ENCODE peak calls at places on chromosomes 16 and 17, in ten cellular contexts. One of them, this sample, is unnamed. For H3K4me1 and H3K9me3, the result is how much of the 10 kb centered on the place peaks cover.

GRCh38 chr17:60602871-60603270 is 2.9 kb downstream of the PPM1D start:
- DNase-seq in right cardiac atrium: no peak
- DNase-seq in spleen: no peak
- DNase-seq in ascending aorta: no peak
- DNase-seq in uterus: no peak
- DNase-seq in esophagus squamous epithelium: no peak
- DNase-seq in adrenal gland: no peak
- DNase-seq in lower lobe of right lung: no peak
- DNase-seq in cardiac muscle cell: no peak
- DNase-seq in transverse colon: no peak
- DNase-seq in this sample: no peak

GRCh38 chr17:5947701-5948180 is 122.4 kb upstream of the WSCD1 start:
- DNase-seq in right cardiac atrium: no peak
- DNase-seq in spleen: no peak
- DNase-seq in ascending aorta: no peak
- DNase-seq in uterus: no peak
- DNase-seq in esophagus squamous epithelium: no peak
- DNase-seq in adrenal gland: no peak
- DNase-seq in lower lobe of right lung: no peak
- DNase-seq in cardiac muscle cell: no peak
- DNase-seq in transverse colon: no peak
- DNase-seq in this sample: no peak

GRCh38 chr17:39199673-39199985 is 454 bp upstream of the RPL19 start:
- DNase-seq in right cardiac atrium: no peak
- DNase-seq in spleen: no peak
- DNase-seq in ascending aorta: no peak
- DNase-seq in uterus: no peak
- DNase-seq in esophagus squamous epithelium: no peak
- DNase-seq in adrenal gland: no peak
- DNase-seq in lower lobe of right lung: no peak
- DNase-seq in cardiac muscle cell: no peak
- DNase-seq in transverse colon: no peak
- DNase-seq in this sample: no peak

GRCh38 chr16:71846443-71846842 is 667 bp downstream of the ATXN1L start:
- DNase-seq in right cardiac atrium: no peak
- DNase-seq in spleen: no peak
- DNase-seq in ascending aorta: no peak
- DNase-seq in uterus: no peak
- DNase-seq in esophagus squamous epithelium: no peak
- DNase-seq in adrenal gland: peak
- DNase-seq in lower lobe of right lung: no peak
- DNase-seq in cardiac muscle cell: peak
- DNase-seq in transverse colon: peak
- DNase-seq in this sample: no peak

GRCh38 chr16:53486230-53486629 is 16.8 kb downstream of the AKTIP start:
- DNase-seq in right cardiac atrium: no peak
- DNase-seq in spleen: no peak
- DNase-seq in ascending aorta: no peak
- DNase-seq in uterus: no peak
- DNase-seq in esophagus squamous epithelium: no peak
- DNase-seq in adrenal gland: no peak
- DNase-seq in lower lobe of right lung: no peak
- DNase-seq in cardiac muscle cell: no peak
- DNase-seq in transverse colon: no peak
- DNase-seq in this sample: no peak

GRCh38 chr16:21184834-21185233 is 26.4 kb downstream of the LDAF1 start:
- DNase-seq in right cardiac atrium: no peak
- DNase-seq in spleen: no peak
- DNase-seq in ascending aorta: no peak
- DNase-seq in uterus: no peak
- DNase-seq in esophagus squamous epithelium: no peak
- DNase-seq in adrenal gland: no peak
- DNase-seq in lower lobe of right lung: no peak
- DNase-seq in cardiac muscle cell: no peak
- DNase-seq in transverse colon: no peak
- DNase-seq in this sample: no peak

GRCh38 chr17:28827672-28828071 is 14.9 kb downstream of the FAM222B start:
- DNase-seq in right cardiac atrium: no peak
- DNase-seq in spleen: no peak
- DNase-seq in ascending aorta: no peak
- DNase-seq in uterus: no peak
- DNase-seq in esophagus squamous epithelium: no peak
- DNase-seq in adrenal gland: no peak
- DNase-seq in lower lobe of right lung: no peak
- DNase-seq in cardiac muscle cell: no peak
- DNase-seq in transverse colon: no peak
- DNase-seq in this sample: no peak

GRCh38 chr17:28737770-28738679 is 5.8 kb upstream of the TRAF4 start:
- DNase-seq in right cardiac atrium: no peak
- DNase-seq in spleen: peak
- DNase-seq in ascending aorta: no peak
- DNase-seq in uterus: no peak
- DNase-seq in esophagus squamous epithelium: no peak
- DNase-seq in adrenal gland: no peak
- DNase-seq in lower lobe of right lung: peak
- DNase-seq in cardiac muscle cell: no peak
- DNase-seq in transverse colon: peak
- DNase-seq in this sample: no peak

GRCh38 chr17:45190503-45191282 is 29.0 kb downstream of the HEXIM2 start:
- DNase-seq in right cardiac atrium: no peak
- DNase-seq in spleen: no peak
- DNase-seq in ascending aorta: no peak
- DNase-seq in uterus: no peak
- DNase-seq in esophagus squamous epithelium: no peak
- DNase-seq in adrenal gland: no peak
- DNase-seq in lower lobe of right lung: no peak
- DNase-seq in cardiac muscle cell: no peak
- DNase-seq in transverse colon: no peak
- DNase-seq in this sample: no peak

DNA sequence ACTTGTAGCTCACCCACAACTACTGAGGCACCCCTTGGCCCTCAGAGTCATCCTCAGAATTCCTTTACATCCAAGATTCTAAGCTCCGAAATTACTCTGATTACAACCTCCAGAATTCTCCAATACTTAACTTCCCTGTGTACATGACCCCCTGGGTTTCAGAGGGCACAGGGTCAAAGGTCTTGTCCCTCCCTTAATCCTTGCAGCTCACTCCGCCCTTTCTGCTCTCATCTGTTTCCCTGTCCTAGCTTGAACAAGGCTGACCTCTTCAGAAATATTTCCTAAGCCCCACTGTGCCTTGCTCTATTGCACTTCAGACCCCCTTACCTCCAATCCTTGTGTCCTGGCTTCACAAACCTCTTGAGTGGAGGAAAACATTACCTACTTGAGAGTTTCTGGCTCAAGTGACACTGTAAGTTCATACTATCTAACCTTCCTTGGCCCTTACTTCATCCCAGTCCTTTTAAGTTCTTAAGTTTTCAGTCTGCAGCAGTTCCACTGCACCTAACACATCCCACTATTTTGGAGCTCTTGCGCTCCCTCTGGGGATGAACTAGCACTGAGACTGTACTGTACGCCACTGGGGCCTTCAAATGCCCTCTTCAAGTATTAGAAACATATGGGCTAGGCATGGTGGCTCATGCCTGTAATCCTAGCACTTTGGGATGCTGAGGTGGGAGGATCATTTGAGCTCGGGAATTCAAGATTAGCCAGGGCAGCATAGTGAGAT is 6.2 kb downstream of the N4BP1 start:
- DNase-seq in right cardiac atrium: no peak
- DNase-seq in spleen: no peak
- DNase-seq in ascending aorta: no peak
- DNase-seq in uterus: no peak
- DNase-seq in esophagus squamous epithelium: no peak
- DNase-seq in adrenal gland: no peak
- DNase-seq in lower lobe of right lung: no peak
- DNase-seq in cardiac muscle cell: no peak
- DNase-seq in transverse colon: peak
- DNase-seq in this sample: no peak
- H3K4me1 ChIP-seq in right cardiac atrium: under half
- H3K4me1 ChIP-seq in spleen: half or more
- H3K4me1 ChIP-seq in ascending aorta: under half
- H3K4me1 ChIP-seq in uterus: under half
- H3K4me1 ChIP-seq in esophagus squamous epithelium: half or more
- H3K4me1 ChIP-seq in adrenal gland: half or more
- H3K4me1 ChIP-seq in lower lobe of right lung: half or more
- H3K4me1 ChIP-seq in cardiac muscle cell: under half
- H3K4me1 ChIP-seq in transverse colon: under half
- H3K4me1 ChIP-seq in this sample: under half

DNA sequence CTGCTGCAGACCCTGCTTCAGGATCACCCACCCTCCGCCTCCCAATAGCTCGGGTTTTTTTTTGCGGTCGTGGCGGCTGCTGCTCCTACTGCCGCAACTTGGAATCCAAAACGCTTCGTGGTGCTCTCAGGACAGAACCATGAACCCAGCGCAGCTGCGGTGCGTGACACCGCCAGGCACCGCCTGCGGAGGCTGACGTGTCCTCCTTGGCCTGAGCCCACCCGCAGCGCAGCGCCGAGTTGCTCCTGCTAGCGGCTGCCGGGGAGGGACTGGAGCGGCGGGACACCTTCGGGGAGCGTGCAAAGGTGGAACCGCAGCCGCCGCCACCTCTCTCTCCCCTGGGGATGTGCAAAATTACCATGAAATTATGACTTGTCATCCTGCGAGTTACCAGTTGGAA is 1893.0 kb downstream of the TP53TG3F start:
- DNase-seq in right cardiac atrium: no peak
- DNase-seq in spleen: peak
- DNase-seq in ascending aorta: no peak
- DNase-seq in uterus: no peak
- DNase-seq in esophagus squamous epithelium: no peak
- DNase-seq in adrenal gland: no peak
- DNase-seq in lower lobe of right lung: no peak
- DNase-seq in cardiac muscle cell: no peak
- DNase-seq in transverse colon: no peak
- DNase-seq in this sample: no peak
- H3K9me3 ChIP-seq in right cardiac atrium: under half
- H3K9me3 ChIP-seq in spleen: under half
- H3K9me3 ChIP-seq in ascending aorta: under half
- H3K9me3 ChIP-seq in uterus: under half
- H3K9me3 ChIP-seq in esophagus squamous epithelium: under half
- H3K9me3 ChIP-seq in adrenal gland: under half
- H3K9me3 ChIP-seq in lower lobe of right lung: under half
- H3K9me3 ChIP-seq in cardiac muscle cell: under half
- H3K9me3 ChIP-seq in transverse colon: under half
- H3K9me3 ChIP-seq in this sample: under half

DNA sequence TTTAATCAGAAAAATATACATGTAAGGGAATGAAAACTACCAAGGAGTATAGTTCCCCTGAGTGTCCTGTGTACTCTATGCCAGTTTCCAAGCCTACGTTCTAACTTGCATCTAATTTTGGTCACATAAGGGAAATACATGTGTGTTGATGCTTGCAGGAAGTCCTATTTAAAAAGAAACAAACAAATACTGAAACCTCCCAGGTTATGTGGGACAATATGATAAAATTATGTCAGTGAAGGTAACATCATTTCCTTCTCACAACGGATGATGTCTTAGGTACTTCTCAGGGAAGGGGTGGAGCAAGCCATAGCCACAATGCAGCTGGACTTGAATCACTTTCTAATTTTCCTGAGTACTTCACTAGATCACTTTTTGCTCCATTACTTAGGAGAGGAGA is 115.9 kb downstream of the ZFHX3 start:
- DNase-seq in right cardiac atrium: no peak
- DNase-seq in spleen: no peak
- DNase-seq in ascending aorta: no peak
- DNase-seq in uterus: no peak
- DNase-seq in esophagus squamous epithelium: no peak
- DNase-seq in adrenal gland: no peak
- DNase-seq in lower lobe of right lung: no peak
- DNase-seq in cardiac muscle cell: peak
- DNase-seq in transverse colon: no peak
- DNase-seq in this sample: no peak
- H3K4me1 ChIP-seq in right cardiac atrium: under half
- H3K4me1 ChIP-seq in spleen: under half
- H3K4me1 ChIP-seq in ascending aorta: under half
- H3K4me1 ChIP-seq in uterus: under half
- H3K4me1 ChIP-seq in esophagus squamous epithelium: half or more
- H3K4me1 ChIP-seq in adrenal gland: half or more
- H3K4me1 ChIP-seq in lower lobe of right lung: half or more
- H3K4me1 ChIP-seq in cardiac muscle cell: under half
- H3K4me1 ChIP-seq in transverse colon: under half
- H3K4me1 ChIP-seq in this sample: under half

GRCh38 chr16:58733671-58734458 is at the start of gene GOT2:
- DNase-seq in right cardiac atrium: peak
- DNase-seq in spleen: peak
- DNase-seq in ascending aorta: peak
- DNase-seq in uterus: peak
- DNase-seq in esophagus squamous epithelium: peak
- DNase-seq in adrenal gland: peak
- DNase-seq in lower lobe of right lung: peak
- DNase-seq in cardiac muscle cell: peak
- DNase-seq in transverse colon: peak
- DNase-seq in this sample: peak

GRCh38 chr16:58733248-58733670 is 857 bp downstream of the GOT2 start:
- DNase-seq in right cardiac atrium: peak
- DNase-seq in spleen: no peak
- DNase-seq in ascending aorta: no peak
- DNase-seq in uterus: peak
- DNase-seq in esophagus squamous epithelium: no peak
- DNase-seq in adrenal gland: peak
- DNase-seq in lower lobe of right lung: no peak
- DNase-seq in cardiac muscle cell: peak
- DNase-seq in transverse colon: peak
- DNase-seq in this sample: no peak

GRCh38 chr16:58730724-58731370 is 3.3 kb downstream of the GOT2 start:
- DNase-seq in right cardiac atrium: no peak
- DNase-seq in spleen: no peak
- DNase-seq in ascending aorta: no peak
- DNase-seq in uterus: no peak
- DNase-seq in esophagus squamous epithelium: no peak
- DNase-seq in adrenal gland: no peak
- DNase-seq in lower lobe of right lung: no peak
- DNase-seq in cardiac muscle cell: no peak
- DNase-seq in transverse colon: no peak
- DNase-seq in this sample: no peak

GRCh38 chr16:58734459-58734787 is 307 bp upstream of the GOT2 start:
- DNase-seq in right cardiac atrium: no peak
- DNase-seq in spleen: no peak
- DNase-seq in ascending aorta: no peak
- DNase-seq in uterus: no peak
- DNase-seq in esophagus squamous epithelium: no peak
- DNase-seq in adrenal gland: no peak
- DNase-seq in lower lobe of right lung: no peak
- DNase-seq in cardiac muscle cell: no peak
- DNase-seq in transverse colon: no peak
- DNase-seq in this sample: no peak

DNA sequence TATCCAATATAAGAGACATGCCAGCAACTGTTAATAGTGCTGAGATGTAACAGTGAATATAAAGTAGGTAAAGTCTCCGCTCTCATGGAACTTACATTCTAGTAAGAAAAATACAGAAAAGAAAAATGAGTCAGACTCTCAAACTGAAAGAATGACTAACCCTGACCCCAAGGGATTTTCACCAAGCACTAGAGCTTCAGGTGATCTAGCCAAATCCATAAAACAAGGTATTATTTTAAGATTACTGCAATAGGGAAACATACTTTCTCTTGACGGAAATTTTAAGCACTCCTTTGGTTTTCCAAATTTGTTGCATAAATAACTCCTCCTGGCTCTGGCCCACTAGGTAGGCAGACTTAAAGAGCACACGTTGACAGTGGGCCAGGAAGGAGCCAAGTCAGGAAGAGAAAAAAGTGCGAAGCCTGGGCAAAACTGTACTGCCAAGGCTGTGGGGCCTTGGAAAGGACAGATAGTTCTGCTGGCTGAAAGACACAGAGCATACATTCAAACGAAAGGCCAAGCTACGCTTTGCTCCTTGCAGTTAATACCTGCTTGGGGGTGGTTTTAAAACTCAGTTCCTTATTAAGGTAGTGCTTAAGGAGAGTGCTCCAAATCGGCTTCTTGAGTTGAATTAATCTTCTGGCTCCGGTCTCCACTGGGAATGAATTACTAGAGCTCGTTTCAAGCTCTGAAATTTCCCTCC is 1.4 kb downstream of the GOT2 start:
- DNase-seq in right cardiac atrium: no peak
- DNase-seq in spleen: no peak
- DNase-seq in ascending aorta: no peak
- DNase-seq in uterus: no peak
- DNase-seq in esophagus squamous epithelium: no peak
- DNase-seq in adrenal gland: no peak
- DNase-seq in lower lobe of right lung: no peak
- DNase-seq in cardiac muscle cell: peak
- DNase-seq in transverse colon: no peak
- DNase-seq in this sample: no peak
- H3K9me3 ChIP-seq in right cardiac atrium: under half
- H3K9me3 ChIP-seq in spleen: under half
- H3K9me3 ChIP-seq in ascending aorta: under half
- H3K9me3 ChIP-seq in uterus: under half
- H3K9me3 ChIP-seq in esophagus squamous epithelium: under half
- H3K9me3 ChIP-seq in adrenal gland: under half
- H3K9me3 ChIP-seq in lower lobe of right lung: under half
- H3K9me3 ChIP-seq in cardiac muscle cell: under half
- H3K9me3 ChIP-seq in transverse colon: under half
- H3K9me3 ChIP-seq in this sample: under half